ENCODE peak calls at places on chromosomes 11 and 22, in nine cellular contexts. X is brain microvascular endothelial cell; F is Peyer's patch; J is psoas muscle; A is right atrium auricular region; O is body of pancreas; L is caudate nucleus; D is tibial artery; Y is CD4-positive, alpha-beta T cell. C is an unnamed sample.

GRCh38 chr22:38317995-38318715 is 922 bp upstream of the CSNK1E start:
- DNase-seq in X (peak), F (peak), J (peak), A (peak), O (peak), L (no peak), D (peak), Y (no peak), C (peak)

GRCh38 chr22:49918911-49919881 is 762 bp downstream of the CRELD2 start:
- DNase-seq in X (no peak), F (no peak), J (no peak), A (no peak), O (peak), L (no peak), D (no peak), Y (no peak), C (no peak)

GRCh38 chr22:37014835-37015586 is 4.2 kb downstream of the TST start:
- DNase-seq in X (no peak), F (peak), J (no peak), A (no peak), O (no peak), L (no peak), D (no peak), Y (no peak), C (peak)

GRCh38 chr11:33248416-33248957 is 8.7 kb upstream of the HIPK3 start:
- DNase-seq in X (no peak), F (peak), J (no peak), A (no peak), O (no peak), L (no peak), D (no peak), Y (no peak), C (no peak)

GRCh38 chr11:33172996-33173395 is 11.7 kb upstream of the CSTF3 start:
- DNase-seq in X (no peak), F (no peak), J (no peak), A (no peak), O (peak), L (no peak), D (peak), Y (no peak), C (peak)

GRCh38 chr11:116986521-116987105 is 111.6 kb downstream of the SIK3 start:
- DNase-seq in X (peak), F (no peak), J (no peak), A (no peak), O (peak), L (no peak), D (no peak), Y (no peak), C (no peak)

GRCh38 chr11:107999759-108000455 is 8.8 kb upstream of the CUL5 start:
- DNase-seq in X (peak), F (no peak), J (no peak), A (no peak), O (peak), L (no peak), D (no peak), Y (peak), C (no peak)

GRCh38 chr11:71948314-71949027 is 19.6 kb downstream of the RNF121 start:
- DNase-seq in X (no peak), F (peak), J (no peak), A (no peak), O (peak), L (no peak), D (no peak), Y (no peak), C (no peak)

GRCh38 chr22:43451651-43452050 is 39.8 kb downstream of the MPPED1 start:
- DNase-seq in X (no peak), F (no peak), J (no peak), A (no peak), O (no peak), L (no peak), D (no peak), Y (peak), C (no peak)

GRCh38 chr22:45608763-45609180 is 62.9 kb upstream of the ATXN10 start:
- DNase-seq in X (peak), F (no peak), J (no peak), A (no peak), O (no peak), L (no peak), D (no peak), Y (no peak), C (no peak)

GRCh38 chr11:111944139-111944538 is 7.0 kb downstream of the DIXDC1 start:
- DNase-seq in X (peak), F (no peak), J (no peak), A (peak), O (no peak), L (no peak), D (no peak), Y (no peak), C (no peak)

GRCh38 chr11:96578379-96578778 is 188.6 kb downstream of the JRKL start:
- DNase-seq in X (no peak), F (no peak), J (no peak), A (no peak), O (no peak), L (no peak), D (no peak), Y (no peak), C (no peak)

GRCh38 chr11:83628622-83629347 is 342.6 kb upstream of the CCDC90B start:
- DNase-seq in X (no peak), F (no peak), J (no peak), A (no peak), O (no peak), L (no peak), D (no peak), Y (no peak), C (no peak)

GRCh38 chr11:60447070-60447469 is 8.6 kb upstream of the MS4A1 start:
- DNase-seq in X (no peak), F (no peak), J (no peak), A (no peak), O (no peak), L (no peak), D (no peak), Y (no peak), C (no peak)

GRCh38 chr11:76805206-76805913 is 22.2 kb downstream of the TSKU start:
- DNase-seq in X (no peak), F (no peak), J (no peak), A (peak), O (no peak), L (no peak), D (peak), Y (no peak), C (peak)

GRCh38 chr11:108654994-108655631 is 9.8 kb upstream of the DDX10 start:
- DNase-seq in X (peak), F (peak), J (no peak), A (no peak), O (peak), L (no peak), D (no peak), Y (no peak), C (peak)

GRCh38 chr11:47611240-47611863 is 17.1 kb upstream of the C1QTNF4 start:
- DNase-seq in X (no peak), F (no peak), J (no peak), A (no peak), O (no peak), L (no peak), D (no peak), Y (no peak), C (no peak)

GRCh38 chr22:50398698-50399648 is 55.8 kb downstream of the PPP6R2 start:
- DNase-seq in X (no peak), F (no peak), J (no peak), A (no peak), O (peak), L (no peak), D (no peak), Y (no peak), C (no peak)

GRCh38 chr22:24589518-24590030 is 3.3 kb downstream of the LRRC75B start:
- DNase-seq in X (no peak), F (no peak), J (no peak), A (no peak), O (no peak), L (no peak), D (no peak), Y (no peak), C (no peak)

GRCh38 chr11:62933285-62933684 is 12.1 kb upstream of the CHRM1 start:
- DNase-seq in X (no peak), F (peak), J (no peak), A (no peak), O (no peak), L (no peak), D (no peak), Y (no peak), C (no peak)

GRCh38 chr11:67356867-67357561 is 3.7 kb upstream of the POLD4 start:
- DNase-seq in X (no peak), F (peak), J (no peak), A (peak), O (peak), L (no peak), D (peak), Y (peak), C (peak)

GRCh38 chr11:45107051-45107450 is 39.4 kb upstream of the PRDM11 start:
- DNase-seq in X (no peak), F (peak), J (no peak), A (peak), O (no peak), L (no peak), D (no peak), Y (no peak), C (no peak)

GRCh38 chr11:1302041-1302460 is 7.4 kb downstream of the TOLLIP start:
- DNase-seq in X (no peak), F (peak), J (no peak), A (no peak), O (peak), L (no peak), D (no peak), Y (peak), C (no peak)

GRCh38 chr11:132072880-132073213 is 702.4 kb downstream of the NTM start:
- DNase-seq in X (peak), F (no peak), J (no peak), A (no peak), O (no peak), L (no peak), D (no peak), Y (no peak), C (no peak)

GRCh38 chr11:65555693-65556231 is 2.4 kb downstream of the LTBP3 start:
- DNase-seq in X (peak), F (peak), J (peak), A (no peak), O (peak), L (no peak), D (peak), Y (no peak), C (peak)

GRCh38 chr22:39242389-39242808 is 2.4 kb downstream of the PDGFB start:
- DNase-seq in X (no peak), F (no peak), J (no peak), A (no peak), O (no peak), L (no peak), D (no peak), Y (no peak), C (no peak)

GRCh38 chr11:128036006-128036405 is 551.4 kb downstream of the ETS1 start:
- DNase-seq in X (no peak), F (no peak), J (no peak), A (no peak), O (no peak), L (no peak), D (no peak), Y (no peak), C (no peak)

GRCh38 chr11:9566561-9567063 is 6.9 kb upstream of the WEE1 start:
- DNase-seq in X (peak), F (no peak), J (no peak), A (no peak), O (no peak), L (no peak), D (no peak), Y (no peak), C (no peak)

GRCh38 chr11:130779943-130780342 is 136.3 kb downstream of the SNX19 start:
- DNase-seq in X (no peak), F (no peak), J (no peak), A (no peak), O (no peak), L (no peak), D (no peak), Y (no peak), C (no peak)

GRCh38 chr11:85040166-85040565 is 587.0 kb downstream of the DLG2 start:
- DNase-seq in X (no peak), F (no peak), J (no peak), A (no peak), O (no peak), L (no peak), D (no peak), Y (no peak), C (no peak)

GRCh38 chr11:18720811-18721575 is 5.0 kb downstream of the IGSF22 start:
- DNase-seq in X (peak), F (peak), J (peak), A (peak), O (peak), L (peak), D (peak), Y (peak), C (peak)

GRCh38 chr11:45513806-45514340 is 151.5 kb downstream of the CHST1 start:
- DNase-seq in X (no peak), F (no peak), J (no peak), A (no peak), O (no peak), L (no peak), D (no peak), Y (no peak), C (no peak)

GRCh38 chr11:8732748-8733241 is 50.2 kb downstream of the RPL27A start:
- DNase-seq in X (peak), F (no peak), J (peak), A (peak), O (peak), L (no peak), D (peak), Y (no peak), C (peak)

GRCh38 chr22:29887358-29887757 is 4.4 kb downstream of the MTMR3 start:
- DNase-seq in X (no peak), F (no peak), J (no peak), A (no peak), O (no peak), L (no peak), D (no peak), Y (no peak), C (no peak)

GRCh38 chr22:22684605-22685561 is 40.5 kb downstream of the GGTLC2 start:
- DNase-seq in X (peak), F (peak), J (no peak), A (no peak), O (peak), L (no peak), D (no peak), Y (no peak), C (no peak)

GRCh38 chr11:72127923-72128322 is 7.6 kb upstream of the FOLR3 start:
- DNase-seq in X (no peak), F (no peak), J (no peak), A (no peak), O (no peak), L (no peak), D (no peak), Y (no peak), C (no peak)

GRCh38 chr11:117908959-117909610 is 20.1 kb downstream of the TMPRSS13 start:
- DNase-seq in X (no peak), F (peak), J (no peak), A (no peak), O (no peak), L (no peak), D (no peak), Y (peak), C (no peak)

DNA sequence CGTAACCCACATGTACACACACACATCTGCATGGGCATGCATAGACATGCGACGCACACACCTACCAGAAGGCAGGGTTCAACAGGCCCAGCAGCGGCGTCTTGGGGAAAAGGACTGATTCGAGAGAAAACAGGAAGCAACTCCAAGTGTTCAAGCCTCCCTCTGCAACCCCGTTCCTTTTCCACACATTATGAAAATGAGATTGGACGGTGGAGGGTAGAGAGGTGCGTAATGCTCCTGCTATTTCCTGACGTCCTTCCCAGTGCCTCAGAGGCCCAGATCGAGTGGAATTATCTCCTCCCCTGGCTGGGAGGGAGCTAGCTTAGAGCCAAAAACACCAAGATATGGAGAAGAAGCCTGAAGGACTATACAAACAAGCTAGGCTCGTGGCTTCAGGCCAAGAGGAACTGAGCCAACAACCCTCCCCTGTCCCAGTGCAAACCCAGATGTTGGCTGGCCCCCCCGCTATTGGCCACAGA is 289.2 kb downstream of the MN1 start:
- DNase-seq in X (peak), F (peak), J (peak), A (peak), O (peak), L (no peak), D (peak), Y (no peak), C (peak)
- H3K27ac ChIP-seq in X (peak), F (no peak), J (no peak), A (peak), O (no peak), L (no peak), D (peak), Y (no peak), C (peak)

DNA sequence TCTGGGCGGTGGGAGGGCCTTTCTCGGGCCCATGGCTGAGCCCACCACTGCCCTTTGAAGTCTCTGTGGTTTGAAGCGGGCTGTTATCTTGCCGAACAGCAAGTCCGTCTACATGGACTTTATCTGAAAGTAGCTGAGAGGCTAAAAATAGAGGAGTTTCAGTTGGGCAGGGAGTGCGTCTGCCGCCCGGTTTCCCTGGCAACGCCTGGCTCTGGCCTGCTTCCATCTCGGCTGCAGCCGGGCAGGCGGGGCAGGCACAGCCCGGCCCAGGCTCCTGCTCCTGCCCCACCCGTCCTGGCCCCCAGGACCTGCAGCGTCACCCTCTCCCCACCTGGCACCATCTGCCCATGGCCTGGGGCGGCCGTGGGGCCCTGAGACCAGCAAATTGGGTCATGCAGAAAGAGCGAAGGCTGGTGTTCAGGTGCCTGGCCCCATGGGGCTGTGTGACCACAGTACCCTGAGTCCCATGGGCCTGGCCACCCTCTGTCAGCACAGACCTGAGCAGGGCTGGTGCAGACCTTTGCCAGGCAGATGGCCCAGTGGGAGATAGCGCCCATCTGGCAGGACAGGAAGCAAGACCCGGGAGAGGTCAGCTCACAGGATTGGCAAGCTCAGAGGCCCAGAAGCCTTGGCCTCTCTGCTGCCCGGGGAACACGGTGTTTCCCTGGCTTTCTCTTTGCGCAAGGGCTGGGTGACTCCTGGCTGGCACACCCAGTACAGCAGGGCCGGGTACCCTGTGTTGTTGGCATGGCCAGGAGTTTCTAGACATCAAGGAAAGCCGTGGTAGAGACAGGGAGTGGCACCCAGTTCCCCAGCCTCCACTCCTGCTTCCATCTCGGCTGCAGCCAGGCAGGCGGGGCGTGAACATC is 79.1 kb upstream of the KCNQ1OT1 start:
- DNase-seq in X (peak), F (peak), J (peak), A (peak), O (peak), L (peak), D (peak), Y (peak), C (peak)
- H3K27ac ChIP-seq in X (no peak), F (peak), J (peak), A (peak), O (peak), L (peak), D (peak), Y (no peak), C (peak)

DNA sequence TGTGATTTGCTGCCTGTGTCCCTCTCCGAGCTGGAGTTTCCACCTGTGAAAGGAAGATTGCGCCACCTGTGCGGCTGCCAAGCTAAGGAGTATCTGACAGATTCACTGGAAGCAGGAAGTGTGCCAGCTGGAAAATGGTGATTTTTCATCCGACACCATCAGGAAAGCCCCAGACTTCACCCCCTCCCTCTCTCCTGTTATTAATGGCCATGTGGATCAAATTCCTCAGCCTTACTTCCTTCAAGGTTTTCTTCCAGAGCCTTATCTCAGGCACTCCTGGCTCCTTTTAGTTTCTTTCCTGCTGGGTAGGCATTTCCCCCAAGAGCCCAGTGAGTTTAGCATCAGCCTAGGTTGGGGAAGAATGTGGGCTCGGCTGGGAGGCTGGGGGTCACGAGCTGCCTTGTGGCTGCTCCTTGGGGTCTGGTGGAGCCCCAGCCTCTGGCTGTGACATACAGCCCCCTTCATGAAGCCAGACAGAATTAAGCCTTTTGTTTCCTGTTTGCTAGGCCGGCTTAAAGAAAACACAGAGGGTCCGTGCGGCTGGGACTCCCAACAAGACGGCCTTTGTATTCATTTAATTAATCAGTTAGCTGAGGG is 37.1 kb downstream of the PKNOX2 start:
- DNase-seq in X (no peak), F (no peak), J (peak), A (no peak), O (peak), L (no peak), D (no peak), Y (no peak), C (no peak)
- H3K27ac ChIP-seq in X (no peak), F (no peak), J (no peak), A (no peak), O (peak), L (peak), D (no peak), Y (no peak), C (no peak)

DNA sequence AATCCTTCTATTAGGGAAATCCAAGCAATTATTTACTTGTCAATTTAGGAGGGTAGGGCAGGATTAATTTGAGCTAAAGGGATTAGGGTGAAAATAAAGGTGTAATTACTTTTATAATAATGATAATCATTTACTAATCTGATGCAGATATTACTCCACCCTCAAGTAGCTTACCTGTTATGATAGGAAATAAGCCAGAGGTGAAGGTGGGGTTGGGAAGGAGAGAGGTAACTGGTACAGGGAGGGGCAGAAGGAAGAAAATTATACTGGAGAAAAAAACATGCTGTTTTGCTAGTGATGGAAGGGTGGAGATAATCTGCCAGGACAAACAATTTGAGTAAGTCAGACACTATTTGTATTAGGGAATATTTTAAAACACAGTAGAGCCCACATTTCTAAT is 157.7 kb downstream of the BARX2 start:
- DNase-seq in X (no peak), F (no peak), J (no peak), A (no peak), O (no peak), L (no peak), D (no peak), Y (no peak), C (no peak)
- H3K27ac ChIP-seq in X (no peak), F (no peak), J (no peak), A (no peak), O (no peak), L (no peak), D (no peak), Y (no peak), C (no peak)